ENCODE peak calls at places on chromosomes 1 and 21, in nine cellular contexts. One of them, this sample, is unnamed.

GRCh38 chr1:210584439-210585113 is 255.9 kb downstream of the HHAT start:
- DNase-seq in kidney tubule cell: peak
- DNase-seq in hippocampal formation: peak
- DNase-seq in RPMI8226: peak
- DNase-seq in iris pigment epithelial cell: peak
- DNase-seq in psoas muscle: peak
- DNase-seq in CD4-positive, CD25-positive, alpha-beta regulatory T cell: peak
- DNase-seq in HFFc6: peak
- DNase-seq in AG08395: peak
- DNase-seq in this sample: peak

GRCh38 chr1:107262472-107263286 is 121.8 kb downstream of the NTNG1 start:
- DNase-seq in kidney tubule cell: peak
- DNase-seq in hippocampal formation: no peak
- DNase-seq in RPMI8226: no peak
- DNase-seq in iris pigment epithelial cell: no peak
- DNase-seq in psoas muscle: no peak
- DNase-seq in CD4-positive, CD25-positive, alpha-beta regulatory T cell: no peak
- DNase-seq in HFFc6: no peak
- DNase-seq in AG08395: peak
- DNase-seq in this sample: no peak

GRCh38 chr1:31095298-31095981 is 29.9 kb upstream of the PUM1 start:
- DNase-seq in kidney tubule cell: no peak
- DNase-seq in hippocampal formation: peak
- DNase-seq in RPMI8226: no peak
- DNase-seq in iris pigment epithelial cell: peak
- DNase-seq in psoas muscle: no peak
- DNase-seq in CD4-positive, CD25-positive, alpha-beta regulatory T cell: no peak
- DNase-seq in HFFc6: peak
- DNase-seq in AG08395: peak
- DNase-seq in this sample: no peak

GRCh38 chr1:10724052-10724494 is 72.4 kb downstream of the CASZ1 start:
- DNase-seq in kidney tubule cell: peak
- DNase-seq in hippocampal formation: no peak
- DNase-seq in RPMI8226: peak
- DNase-seq in iris pigment epithelial cell: peak
- DNase-seq in psoas muscle: peak
- DNase-seq in CD4-positive, CD25-positive, alpha-beta regulatory T cell: no peak
- DNase-seq in HFFc6: peak
- DNase-seq in AG08395: no peak
- DNase-seq in this sample: no peak

GRCh38 chr1:51341876-51342496 is 11.6 kb upstream of the TTC39A start:
- DNase-seq in kidney tubule cell: no peak
- DNase-seq in hippocampal formation: no peak
- DNase-seq in RPMI8226: no peak
- DNase-seq in iris pigment epithelial cell: no peak
- DNase-seq in psoas muscle: no peak
- DNase-seq in CD4-positive, CD25-positive, alpha-beta regulatory T cell: no peak
- DNase-seq in HFFc6: no peak
- DNase-seq in AG08395: no peak
- DNase-seq in this sample: no peak

GRCh38 chr1:37073752-37074151 is 39.4 kb upstream of the GRIK3 start:
- DNase-seq in kidney tubule cell: no peak
- DNase-seq in hippocampal formation: no peak
- DNase-seq in RPMI8226: no peak
- DNase-seq in iris pigment epithelial cell: no peak
- DNase-seq in psoas muscle: no peak
- DNase-seq in CD4-positive, CD25-positive, alpha-beta regulatory T cell: no peak
- DNase-seq in HFFc6: no peak
- DNase-seq in AG08395: no peak
- DNase-seq in this sample: no peak

GRCh38 chr1:247336390-247336789 is 4.7 kb upstream of the ZNF496 start:
- DNase-seq in kidney tubule cell: no peak
- DNase-seq in hippocampal formation: no peak
- DNase-seq in RPMI8226: no peak
- DNase-seq in iris pigment epithelial cell: no peak
- DNase-seq in psoas muscle: no peak
- DNase-seq in CD4-positive, CD25-positive, alpha-beta regulatory T cell: no peak
- DNase-seq in HFFc6: no peak
- DNase-seq in AG08395: no peak
- DNase-seq in this sample: no peak

GRCh38 chr1:46285730-46286477 is 17.5 kb downstream of the LRRC41 start:
- DNase-seq in kidney tubule cell: no peak
- DNase-seq in hippocampal formation: no peak
- DNase-seq in RPMI8226: no peak
- DNase-seq in iris pigment epithelial cell: no peak
- DNase-seq in psoas muscle: peak
- DNase-seq in CD4-positive, CD25-positive, alpha-beta regulatory T cell: no peak
- DNase-seq in HFFc6: no peak
- DNase-seq in AG08395: no peak
- DNase-seq in this sample: no peak

GRCh38 chr1:59350521-59350920 is 53.6 kb downstream of the FGGY start:
- DNase-seq in kidney tubule cell: no peak
- DNase-seq in hippocampal formation: no peak
- DNase-seq in RPMI8226: no peak
- DNase-seq in iris pigment epithelial cell: no peak
- DNase-seq in psoas muscle: no peak
- DNase-seq in CD4-positive, CD25-positive, alpha-beta regulatory T cell: no peak
- DNase-seq in HFFc6: no peak
- DNase-seq in AG08395: no peak
- DNase-seq in this sample: no peak

GRCh38 chr1:18468570-18468969 is 12.2 kb upstream of the KLHDC7A start:
- DNase-seq in kidney tubule cell: no peak
- DNase-seq in hippocampal formation: no peak
- DNase-seq in RPMI8226: no peak
- DNase-seq in iris pigment epithelial cell: no peak
- DNase-seq in psoas muscle: no peak
- DNase-seq in CD4-positive, CD25-positive, alpha-beta regulatory T cell: no peak
- DNase-seq in HFFc6: no peak
- DNase-seq in AG08395: no peak
- DNase-seq in this sample: no peak

GRCh38 chr1:111030590-111030989 is 66.9 kb upstream of the LRIF1 start:
- DNase-seq in kidney tubule cell: peak
- DNase-seq in hippocampal formation: peak
- DNase-seq in RPMI8226: peak
- DNase-seq in iris pigment epithelial cell: peak
- DNase-seq in psoas muscle: no peak
- DNase-seq in CD4-positive, CD25-positive, alpha-beta regulatory T cell: peak
- DNase-seq in HFFc6: peak
- DNase-seq in AG08395: peak
- DNase-seq in this sample: peak

GRCh38 chr1:230010618-230011332 is 56.3 kb upstream of the GALNT2 start:
- DNase-seq in kidney tubule cell: peak
- DNase-seq in hippocampal formation: no peak
- DNase-seq in RPMI8226: no peak
- DNase-seq in iris pigment epithelial cell: no peak
- DNase-seq in psoas muscle: no peak
- DNase-seq in CD4-positive, CD25-positive, alpha-beta regulatory T cell: no peak
- DNase-seq in HFFc6: no peak
- DNase-seq in AG08395: no peak
- DNase-seq in this sample: no peak

GRCh38 chr1:33093004-33093403 is 12.1 kb downstream of the AZIN2 start:
- DNase-seq in kidney tubule cell: no peak
- DNase-seq in hippocampal formation: no peak
- DNase-seq in RPMI8226: no peak
- DNase-seq in iris pigment epithelial cell: no peak
- DNase-seq in psoas muscle: no peak
- DNase-seq in CD4-positive, CD25-positive, alpha-beta regulatory T cell: no peak
- DNase-seq in HFFc6: no peak
- DNase-seq in AG08395: no peak
- DNase-seq in this sample: no peak

GRCh38 chr1:36880155-36881070 is 153.9 kb downstream of the GRIK3 start:
- DNase-seq in kidney tubule cell: no peak
- DNase-seq in hippocampal formation: no peak
- DNase-seq in RPMI8226: no peak
- DNase-seq in iris pigment epithelial cell: no peak
- DNase-seq in psoas muscle: no peak
- DNase-seq in CD4-positive, CD25-positive, alpha-beta regulatory T cell: no peak
- DNase-seq in HFFc6: no peak
- DNase-seq in AG08395: no peak
- DNase-seq in this sample: no peak

GRCh38 chr1:219907772-219908070 is 20.6 kb downstream of the SLC30A10 start:
- DNase-seq in kidney tubule cell: no peak
- DNase-seq in hippocampal formation: no peak
- DNase-seq in RPMI8226: no peak
- DNase-seq in iris pigment epithelial cell: no peak
- DNase-seq in psoas muscle: no peak
- DNase-seq in CD4-positive, CD25-positive, alpha-beta regulatory T cell: no peak
- DNase-seq in HFFc6: no peak
- DNase-seq in AG08395: no peak
- DNase-seq in this sample: no peak

GRCh38 chr1:61914823-61915482 is 172.7 kb downstream of the PATJ start:
- DNase-seq in kidney tubule cell: no peak
- DNase-seq in hippocampal formation: no peak
- DNase-seq in RPMI8226: no peak
- DNase-seq in iris pigment epithelial cell: no peak
- DNase-seq in psoas muscle: no peak
- DNase-seq in CD4-positive, CD25-positive, alpha-beta regulatory T cell: no peak
- DNase-seq in HFFc6: no peak
- DNase-seq in AG08395: no peak
- DNase-seq in this sample: no peak

GRCh38 chr21:16942703-16943102 is 570.1 kb upstream of the CXADR start:
- DNase-seq in kidney tubule cell: peak
- DNase-seq in hippocampal formation: no peak
- DNase-seq in RPMI8226: no peak
- DNase-seq in iris pigment epithelial cell: peak
- DNase-seq in psoas muscle: no peak
- DNase-seq in CD4-positive, CD25-positive, alpha-beta regulatory T cell: no peak
- DNase-seq in HFFc6: no peak
- DNase-seq in AG08395: no peak
- DNase-seq in this sample: no peak

GRCh38 chr1:32273389-32274208 is 18.3 kb upstream of the HDAC1 start:
- DNase-seq in kidney tubule cell: peak
- DNase-seq in hippocampal formation: no peak
- DNase-seq in RPMI8226: peak
- DNase-seq in iris pigment epithelial cell: no peak
- DNase-seq in psoas muscle: no peak
- DNase-seq in CD4-positive, CD25-positive, alpha-beta regulatory T cell: peak
- DNase-seq in HFFc6: no peak
- DNase-seq in AG08395: no peak
- DNase-seq in this sample: peak

GRCh38 chr1:151477066-151477465 is 17.8 kb upstream of the POGZ start:
- DNase-seq in kidney tubule cell: no peak
- DNase-seq in hippocampal formation: no peak
- DNase-seq in RPMI8226: no peak
- DNase-seq in iris pigment epithelial cell: no peak
- DNase-seq in psoas muscle: no peak
- DNase-seq in CD4-positive, CD25-positive, alpha-beta regulatory T cell: no peak
- DNase-seq in HFFc6: no peak
- DNase-seq in AG08395: no peak
- DNase-seq in this sample: no peak

GRCh38 chr1:71561206-71561605 is 480.4 kb upstream of the ZRANB2 start:
- DNase-seq in kidney tubule cell: no peak
- DNase-seq in hippocampal formation: no peak
- DNase-seq in RPMI8226: no peak
- DNase-seq in iris pigment epithelial cell: no peak
- DNase-seq in psoas muscle: no peak
- DNase-seq in CD4-positive, CD25-positive, alpha-beta regulatory T cell: no peak
- DNase-seq in HFFc6: no peak
- DNase-seq in AG08395: no peak
- DNase-seq in this sample: no peak

GRCh38 chr1:226875641-226876295 is 5.4 kb downstream of the PSEN2 start:
- DNase-seq in kidney tubule cell: peak
- DNase-seq in hippocampal formation: no peak
- DNase-seq in RPMI8226: no peak
- DNase-seq in iris pigment epithelial cell: peak
- DNase-seq in psoas muscle: no peak
- DNase-seq in CD4-positive, CD25-positive, alpha-beta regulatory T cell: no peak
- DNase-seq in HFFc6: no peak
- DNase-seq in AG08395: no peak
- DNase-seq in this sample: no peak

GRCh38 chr1:211947396-211948295 is 87.7 kb downstream of the INTS7 start:
- DNase-seq in kidney tubule cell: no peak
- DNase-seq in hippocampal formation: no peak
- DNase-seq in RPMI8226: no peak
- DNase-seq in iris pigment epithelial cell: peak
- DNase-seq in psoas muscle: no peak
- DNase-seq in CD4-positive, CD25-positive, alpha-beta regulatory T cell: no peak
- DNase-seq in HFFc6: no peak
- DNase-seq in AG08395: no peak
- DNase-seq in this sample: no peak

GRCh38 chr21:40685121-40685630 is 161.8 kb downstream of the DSCAM start:
- DNase-seq in kidney tubule cell: peak
- DNase-seq in hippocampal formation: no peak
- DNase-seq in RPMI8226: peak
- DNase-seq in iris pigment epithelial cell: no peak
- DNase-seq in psoas muscle: no peak
- DNase-seq in CD4-positive, CD25-positive, alpha-beta regulatory T cell: no peak
- DNase-seq in HFFc6: no peak
- DNase-seq in AG08395: no peak
- DNase-seq in this sample: no peak

GRCh38 chr1:15525043-15525958 is 1.3 kb upstream of the CASP9 start:
- DNase-seq in kidney tubule cell: peak
- DNase-seq in hippocampal formation: no peak
- DNase-seq in RPMI8226: peak
- DNase-seq in iris pigment epithelial cell: peak
- DNase-seq in psoas muscle: peak
- DNase-seq in CD4-positive, CD25-positive, alpha-beta regulatory T cell: no peak
- DNase-seq in HFFc6: no peak
- DNase-seq in AG08395: no peak
- DNase-seq in this sample: peak

GRCh38 chr21:40976198-40977114 is 129.5 kb upstream of the DSCAM start:
- DNase-seq in kidney tubule cell: no peak
- DNase-seq in hippocampal formation: peak
- DNase-seq in RPMI8226: no peak
- DNase-seq in iris pigment epithelial cell: no peak
- DNase-seq in psoas muscle: no peak
- DNase-seq in CD4-positive, CD25-positive, alpha-beta regulatory T cell: no peak
- DNase-seq in HFFc6: no peak
- DNase-seq in AG08395: no peak
- DNase-seq in this sample: no peak

GRCh38 chr1:34874581-34874980 is 15.0 kb upstream of the SMIM12 start:
- DNase-seq in kidney tubule cell: no peak
- DNase-seq in hippocampal formation: no peak
- DNase-seq in RPMI8226: no peak
- DNase-seq in iris pigment epithelial cell: no peak
- DNase-seq in psoas muscle: no peak
- DNase-seq in CD4-positive, CD25-positive, alpha-beta regulatory T cell: no peak
- DNase-seq in HFFc6: no peak
- DNase-seq in AG08395: no peak
- DNase-seq in this sample: no peak

GRCh38 chr1:54317084-54317483 is 89.1 kb downstream of the SSBP3 start:
- DNase-seq in kidney tubule cell: no peak
- DNase-seq in hippocampal formation: no peak
- DNase-seq in RPMI8226: no peak
- DNase-seq in iris pigment epithelial cell: no peak
- DNase-seq in psoas muscle: no peak
- DNase-seq in CD4-positive, CD25-positive, alpha-beta regulatory T cell: no peak
- DNase-seq in HFFc6: no peak
- DNase-seq in AG08395: no peak
- DNase-seq in this sample: no peak

GRCh38 chr1:184567648-184568047 is 180.8 kb downstream of the C1orf21 start:
- DNase-seq in kidney tubule cell: peak
- DNase-seq in hippocampal formation: no peak
- DNase-seq in RPMI8226: no peak
- DNase-seq in iris pigment epithelial cell: peak
- DNase-seq in psoas muscle: no peak
- DNase-seq in CD4-positive, CD25-positive, alpha-beta regulatory T cell: no peak
- DNase-seq in HFFc6: peak
- DNase-seq in AG08395: peak
- DNase-seq in this sample: no peak

GRCh38 chr1:94599090-94599813 is 57.7 kb upstream of the F3 start:
- DNase-seq in kidney tubule cell: no peak
- DNase-seq in hippocampal formation: peak
- DNase-seq in RPMI8226: no peak
- DNase-seq in iris pigment epithelial cell: no peak
- DNase-seq in psoas muscle: no peak
- DNase-seq in CD4-positive, CD25-positive, alpha-beta regulatory T cell: no peak
- DNase-seq in HFFc6: peak
- DNase-seq in AG08395: no peak
- DNase-seq in this sample: no peak

GRCh38 chr1:113538225-113538624 is 147.9 kb downstream of the MAGI3 start:
- DNase-seq in kidney tubule cell: no peak
- DNase-seq in hippocampal formation: no peak
- DNase-seq in RPMI8226: no peak
- DNase-seq in iris pigment epithelial cell: no peak
- DNase-seq in psoas muscle: no peak
- DNase-seq in CD4-positive, CD25-positive, alpha-beta regulatory T cell: no peak
- DNase-seq in HFFc6: peak
- DNase-seq in AG08395: peak
- DNase-seq in this sample: no peak

GRCh38 chr1:73635021-73635420 is 563.0 kb downstream of the LRRIQ3 start:
- DNase-seq in kidney tubule cell: peak
- DNase-seq in hippocampal formation: no peak
- DNase-seq in RPMI8226: no peak
- DNase-seq in iris pigment epithelial cell: no peak
- DNase-seq in psoas muscle: no peak
- DNase-seq in CD4-positive, CD25-positive, alpha-beta regulatory T cell: no peak
- DNase-seq in HFFc6: no peak
- DNase-seq in AG08395: no peak
- DNase-seq in this sample: no peak